ENCODE peak calls at places on chromosomes 5 and 9, in five cellular contexts. One of them, this sample, is unnamed.

GRCh38 chr5:79255786-79256557 is 20.0 kb downstream of the JMY start:
- DNase-seq in CD8-positive, alpha-beta T cell: no peak
- DNase-seq in RWPE1: peak; percentile 37
- DNase-seq in IMR-90: peak; percentile 46
- DNase-seq in tibial nerve: no peak
- DNase-seq in this sample: peak; percentile 19

GRCh38 chr9:117412006-117412715 is 2.7 kb downstream of the ASTN2 start:
- DNase-seq in RWPE1: no peak
- DNase-seq in CD8-positive, alpha-beta T cell: no peak
- DNase-seq in IMR-90: no peak
- DNase-seq in tibial nerve: no peak
- DNase-seq in this sample: no peak

GRCh38 chr5:179166171-179166885 is 106.2 kb downstream of the ZNF354C start:
- DNase-seq in RWPE1: no peak
- DNase-seq in IMR-90: no peak
- DNase-seq in CD8-positive, alpha-beta T cell: no peak
- DNase-seq in tibial nerve: no peak
- DNase-seq in this sample: no peak

GRCh38 chr9:97307500-97308163 is at the start of gene CCDC180:
- DNase-seq in tibial nerve: peak; percentile 36
- DNase-seq in IMR-90: no peak
- DNase-seq in RWPE1: no peak
- DNase-seq in CD8-positive, alpha-beta T cell: no peak
- DNase-seq in this sample: peak; percentile 4

GRCh38 chr5:53359906-53360305 is 120.5 kb upstream of the FST start:
- DNase-seq in RWPE1: no peak
- DNase-seq in IMR-90: peak; percentile 10
- DNase-seq in CD8-positive, alpha-beta T cell: no peak
- DNase-seq in tibial nerve: no peak
- DNase-seq in this sample: no peak

GRCh38 chr9:85115473-85115872 is 445.9 kb downstream of the NTRK2 start:
- DNase-seq in RWPE1: no peak
- DNase-seq in CD8-positive, alpha-beta T cell: no peak
- DNase-seq in tibial nerve: no peak
- DNase-seq in IMR-90: no peak
- DNase-seq in this sample: no peak

GRCh38 chr9:137550958-137551655 is 572 bp upstream of the MRPL41 start:
- DNase-seq in tibial nerve: no peak
- DNase-seq in RWPE1: no peak
- DNase-seq in IMR-90: peak; percentile 44
- DNase-seq in CD8-positive, alpha-beta T cell: no peak
- DNase-seq in this sample: no peak

GRCh38 chr9:13267743-13268142 is 11.7 kb downstream of the MPDZ start:
- DNase-seq in tibial nerve: no peak
- DNase-seq in IMR-90: peak; percentile 94
- DNase-seq in RWPE1: peak; percentile 36
- DNase-seq in CD8-positive, alpha-beta T cell: no peak
- DNase-seq in this sample: peak; percentile 84

GRCh38 chr9:26723486-26723885 is 169.1 kb downstream of the CAAP1 start:
- DNase-seq in tibial nerve: peak; percentile 22
- DNase-seq in IMR-90: peak; percentile 6
- DNase-seq in CD8-positive, alpha-beta T cell: no peak
- DNase-seq in RWPE1: no peak
- DNase-seq in this sample: no peak

GRCh38 chr9:4301302-4301701 is 1.4 kb upstream of the GLIS3 start:
- DNase-seq in CD8-positive, alpha-beta T cell: no peak
- DNase-seq in RWPE1: no peak
- DNase-seq in IMR-90: peak; percentile 70
- DNase-seq in tibial nerve: no peak
- DNase-seq in this sample: no peak

GRCh38 chr5:142959683-142960308 is 189.6 kb downstream of the ARHGAP26 start:
- DNase-seq in tibial nerve: no peak
- DNase-seq in RWPE1: no peak
- DNase-seq in CD8-positive, alpha-beta T cell: no peak
- DNase-seq in IMR-90: peak; percentile 45
- DNase-seq in this sample: no peak

GRCh38 chr9:121133104-121133816 is 58.5 kb downstream of the CNTRL start:
- DNase-seq in CD8-positive, alpha-beta T cell: peak; percentile 86
- DNase-seq in IMR-90: no peak
- DNase-seq in tibial nerve: no peak
- DNase-seq in RWPE1: peak; percentile 34
- DNase-seq in this sample: no peak

GRCh38 chr5:167814828-167815227 is 476.6 kb upstream of the WWC1 start:
- DNase-seq in CD8-positive, alpha-beta T cell: no peak
- DNase-seq in IMR-90: peak; percentile 88
- DNase-seq in tibial nerve: peak; percentile 37
- DNase-seq in RWPE1: peak; percentile 70
- DNase-seq in this sample: peak; percentile 95

GRCh38 chr9:81573415-81574321 is 115.7 kb downstream of the TLE1 start:
- DNase-seq in CD8-positive, alpha-beta T cell: no peak
- DNase-seq in IMR-90: no peak
- DNase-seq in tibial nerve: no peak
- DNase-seq in RWPE1: no peak
- DNase-seq in this sample: no peak

GRCh38 chr9:77177143-77177893 is at the start of gene VPS13A:
- DNase-seq in CD8-positive, alpha-beta T cell: peak; percentile 88
- DNase-seq in tibial nerve: peak; percentile 76
- DNase-seq in IMR-90: peak; percentile 91
- DNase-seq in RWPE1: peak; percentile 88
- DNase-seq in this sample: peak; percentile 79

GRCh38 chr5:118070041-118070440 is 918.3 kb downstream of the DTWD2 start:
- DNase-seq in RWPE1: no peak
- DNase-seq in IMR-90: no peak
- DNase-seq in tibial nerve: no peak
- DNase-seq in CD8-positive, alpha-beta T cell: no peak
- DNase-seq in this sample: no peak

GRCh38 chr9:131477816-131478419 is 24.8 kb upstream of the POMT1 start:
- DNase-seq in CD8-positive, alpha-beta T cell: no peak
- DNase-seq in tibial nerve: no peak
- DNase-seq in IMR-90: no peak
- DNase-seq in RWPE1: no peak
- DNase-seq in this sample: no peak

GRCh38 chr9:7844283-7844682 is 44.7 kb upstream of the DMAC1 start:
- DNase-seq in CD8-positive, alpha-beta T cell: no peak
- DNase-seq in IMR-90: peak; percentile 7
- DNase-seq in RWPE1: no peak
- DNase-seq in tibial nerve: no peak
- DNase-seq in this sample: no peak

GRCh38 chr5:6760636-6761035 is 47.4 kb downstream of the TENT4A start:
- DNase-seq in tibial nerve: peak; percentile 26
- DNase-seq in RWPE1: no peak
- DNase-seq in IMR-90: no peak
- DNase-seq in CD8-positive, alpha-beta T cell: no peak
- DNase-seq in this sample: no peak

GRCh38 chr9:703392-703791 is 138.1 kb upstream of the DMRT1 start:
- DNase-seq in IMR-90: peak; percentile 34
- DNase-seq in RWPE1: no peak
- DNase-seq in tibial nerve: no peak
- DNase-seq in CD8-positive, alpha-beta T cell: no peak
- DNase-seq in this sample: no peak

GRCh38 chr9:133468777-133469455 is 9.1 kb downstream of the CACFD1 start:
- DNase-seq in RWPE1: no peak
- DNase-seq in CD8-positive, alpha-beta T cell: no peak
- DNase-seq in IMR-90: no peak
- DNase-seq in tibial nerve: no peak
- DNase-seq in this sample: no peak

GRCh38 chr9:133463864-133464615 is 4.3 kb downstream of the CACFD1 start:
- DNase-seq in CD8-positive, alpha-beta T cell: no peak
- DNase-seq in tibial nerve: no peak
- DNase-seq in RWPE1: no peak
- DNase-seq in IMR-90: no peak
- DNase-seq in this sample: no peak

GRCh38 chr9:133464638-133465037 is 4.9 kb downstream of the CACFD1 start:
- DNase-seq in IMR-90: no peak
- DNase-seq in tibial nerve: no peak
- DNase-seq in CD8-positive, alpha-beta T cell: no peak
- DNase-seq in RWPE1: no peak
- DNase-seq in this sample: no peak

GRCh38 chr9:133468374-133468773 is 8.6 kb downstream of the CACFD1 start:
- DNase-seq in tibial nerve: no peak
- DNase-seq in RWPE1: no peak
- DNase-seq in CD8-positive, alpha-beta T cell: no peak
- DNase-seq in IMR-90: no peak
- DNase-seq in this sample: no peak

DNA sequence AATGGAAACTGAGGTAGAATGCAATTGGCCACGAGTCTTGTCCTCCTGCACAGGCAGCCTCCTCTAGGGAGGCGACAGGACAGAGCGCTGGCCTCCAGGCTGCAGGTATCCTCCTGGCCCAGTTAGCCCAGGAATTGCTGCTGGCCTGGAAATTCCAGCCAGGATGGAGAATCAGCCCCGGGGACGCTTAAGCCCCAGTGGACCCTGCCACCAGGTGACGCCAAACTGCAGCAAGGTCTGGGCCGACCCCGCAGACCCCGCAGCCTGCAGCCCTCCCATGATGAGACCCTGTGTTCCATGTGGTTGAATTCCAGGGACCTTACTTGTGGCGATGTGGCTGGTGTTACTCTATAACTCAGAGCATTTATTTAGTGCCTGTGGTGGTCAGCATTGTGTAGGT is 7.3 kb downstream of the CACFD1 start:
- DNase-seq in tibial nerve: no peak
- DNase-seq in RWPE1: no peak
- DNase-seq in CD8-positive, alpha-beta T cell: no peak
- DNase-seq in IMR-90: no peak
- DNase-seq in this sample: no peak
- TF ChIP-seq CTCF in tibial nerve: no peak
- TF ChIP-seq CTCF in RWPE1: no peak
- TF ChIP-seq CTCF in CD8-positive, alpha-beta T cell: no peak
- TF ChIP-seq CTCF in IMR-90: no peak
- TF ChIP-seq CTCF in this sample: no peak

DNA sequence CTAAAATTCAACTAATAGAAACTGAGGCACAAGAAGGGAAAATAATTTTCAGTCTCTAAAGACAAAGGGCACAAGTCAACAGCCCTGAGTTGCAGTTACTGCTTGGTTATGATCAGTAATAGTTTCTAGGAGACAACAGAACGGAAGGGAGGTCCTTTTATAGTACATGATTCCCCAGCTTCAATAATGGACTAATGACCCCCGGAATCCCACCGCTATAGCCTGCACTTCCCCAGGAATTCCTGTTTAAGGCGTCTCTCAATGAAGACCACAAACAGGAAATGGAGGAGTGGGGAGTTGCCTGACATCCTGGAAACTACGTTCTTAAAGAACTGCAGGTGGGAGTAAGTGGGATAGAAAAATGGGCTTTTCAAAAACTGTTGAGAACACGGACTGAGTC is 60.6 kb downstream of the DIAPH1 start:
- DNase-seq in RWPE1: no peak
- DNase-seq in tibial nerve: no peak
- DNase-seq in CD8-positive, alpha-beta T cell: no peak
- DNase-seq in IMR-90: peak; percentile 15
- DNase-seq in this sample: no peak
- H3K27ac ChIP-seq in RWPE1: peak overlapping the region; percentile 82
- H3K27ac ChIP-seq in tibial nerve: peak overlapping the region; percentile 28
- H3K27ac ChIP-seq in CD8-positive, alpha-beta T cell: no peak overlapping the region
- H3K27ac ChIP-seq in IMR-90: peak overlapping the region; percentile 66
- H3K27ac ChIP-seq in this sample: peak overlapping the region; percentile 74

DNA sequence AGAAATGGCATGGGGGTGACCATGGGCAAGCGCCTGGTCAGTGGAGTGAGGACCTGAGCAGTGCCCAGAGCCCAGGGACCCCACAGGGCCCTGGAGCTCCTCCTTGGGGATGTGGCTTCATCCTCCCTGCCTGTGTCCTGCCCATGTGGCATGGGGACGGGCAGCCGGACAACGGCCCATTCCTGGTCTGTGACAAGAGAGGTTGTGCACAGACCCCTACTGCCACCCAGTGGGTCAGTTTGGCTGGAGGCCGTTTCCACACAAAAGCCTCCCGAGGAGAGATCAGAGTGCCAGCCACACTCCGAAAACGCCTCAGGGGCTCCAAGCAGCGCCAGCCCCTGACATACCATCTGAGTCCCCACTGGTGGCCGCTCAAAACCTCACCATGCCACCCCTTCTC is 19.8 kb downstream of the SLC6A18 start:
- DNase-seq in tibial nerve: no peak
- DNase-seq in IMR-90: no peak
- DNase-seq in CD8-positive, alpha-beta T cell: no peak
- DNase-seq in RWPE1: peak; percentile 19
- DNase-seq in this sample: no peak
- TF ChIP-seq CTCF in tibial nerve: no peak
- TF ChIP-seq CTCF in IMR-90: no peak
- TF ChIP-seq CTCF in CD8-positive, alpha-beta T cell: no peak
- TF ChIP-seq CTCF in RWPE1: no peak
- TF ChIP-seq CTCF in this sample: no peak

GRCh38 chr9:35370241-35370640 is 119.7 kb upstream of the RUSC2 start:
- DNase-seq in IMR-90: no peak
- DNase-seq in RWPE1: no peak
- DNase-seq in CD8-positive, alpha-beta T cell: no peak
- DNase-seq in tibial nerve: no peak
- DNase-seq in this sample: no peak

GRCh38 chr9:35366627-35367026 is 123.3 kb upstream of the RUSC2 start:
- DNase-seq in RWPE1: no peak
- DNase-seq in tibial nerve: no peak
- DNase-seq in CD8-positive, alpha-beta T cell: no peak
- DNase-seq in IMR-90: no peak
- DNase-seq in this sample: no peak

GRCh38 chr9:35367451-35367850 is 122.5 kb upstream of the RUSC2 start:
- DNase-seq in IMR-90: peak; percentile 93
- DNase-seq in tibial nerve: no peak
- DNase-seq in RWPE1: peak; percentile 90
- DNase-seq in CD8-positive, alpha-beta T cell: no peak
- DNase-seq in this sample: peak; percentile 88

GRCh38 chr9:35364817-35365585 is 124.9 kb upstream of the RUSC2 start:
- DNase-seq in CD8-positive, alpha-beta T cell: no peak
- DNase-seq in tibial nerve: no peak
- DNase-seq in RWPE1: no peak
- DNase-seq in IMR-90: no peak
- DNase-seq in this sample: no peak
- H3K27ac ChIP-seq in CD8-positive, alpha-beta T cell: no peak overlapping the region
- H3K27ac ChIP-seq in tibial nerve: no peak overlapping the region
- H3K27ac ChIP-seq in RWPE1: no peak overlapping the region
- H3K27ac ChIP-seq in IMR-90: no peak overlapping the region
- H3K27ac ChIP-seq in this sample: no peak overlapping the region

GRCh38 chr9:75090579-75090978 is 2.3 kb downstream of the OSTF1 start:
- DNase-seq in IMR-90: no peak
- DNase-seq in tibial nerve: no peak
- DNase-seq in RWPE1: no peak
- DNase-seq in CD8-positive, alpha-beta T cell: no peak
- DNase-seq in this sample: no peak

GRCh38 chr9:75087279-75087823 is 604 bp downstream of the NMRK1 start:
- DNase-seq in RWPE1: peak; percentile 45
- DNase-seq in IMR-90: peak; percentile 31
- DNase-seq in tibial nerve: no peak
- DNase-seq in CD8-positive, alpha-beta T cell: peak; percentile 53
- DNase-seq in this sample: peak; percentile 26

GRCh38 chr9:75087824-75088645 is at the start of the genes NMRK1 and OSTF1:
- DNase-seq in tibial nerve: peak; percentile 83
- DNase-seq in IMR-90: peak; percentile 96
- DNase-seq in CD8-positive, alpha-beta T cell: peak; percentile 91
- DNase-seq in RWPE1: peak; percentile 91
- DNase-seq in this sample: peak; percentile 93

GRCh38 chr9:75089369-75089766 is 1.1 kb downstream of the OSTF1 start:
- DNase-seq in IMR-90: no peak
- DNase-seq in CD8-positive, alpha-beta T cell: no peak
- DNase-seq in tibial nerve: no peak
- DNase-seq in RWPE1: no peak
- DNase-seq in this sample: no peak

GRCh38 chr9:75088646-75089368 is 493 bp downstream of the OSTF1 start:
- DNase-seq in tibial nerve: peak; percentile 30
- DNase-seq in RWPE1: peak; percentile 63
- DNase-seq in IMR-90: peak; percentile 68
- DNase-seq in CD8-positive, alpha-beta T cell: peak; percentile 24
- DNase-seq in this sample: peak; percentile 47
- TF ChIP-seq CTCF in tibial nerve: peak; percentile 6
- TF ChIP-seq CTCF in RWPE1: no peak
- TF ChIP-seq CTCF in IMR-90: peak; percentile 52
- TF ChIP-seq CTCF in CD8-positive, alpha-beta T cell: no peak
- TF ChIP-seq CTCF in this sample: peak; percentile 63

This sample was measured in brain microvascular endothelial cell.